ENCODE peak calls at places on chromosomes 5 and 9, in four cellular contexts. One of them, this sample, is unnamed. For H3K4me1, the result is how much of the 10 kb centered on the place peaks cover.

GRCh38 chr5:169009171-169009570 is 291.8 kb downstream of the SLIT3 start:
- DNase-seq in hepatocyte: no peak
- DNase-seq in IMR-90: no peak
- DNase-seq in fibroblast of lung: no peak
- DNase-seq in this sample: no peak

GRCh38 chr5:113382736-113383135 is 52.1 kb downstream of the TSSK1B start:
- DNase-seq in hepatocyte: no peak
- DNase-seq in IMR-90: no peak
- DNase-seq in fibroblast of lung: no peak
- DNase-seq in this sample: peak

GRCh38 chr9:88388203-88388885 is at the start of gene SPIN1:
- DNase-seq in hepatocyte: peak
- DNase-seq in IMR-90: peak
- DNase-seq in fibroblast of lung: peak
- DNase-seq in this sample: peak

GRCh38 chr5:127757576-127757975 is 54.4 kb downstream of the CCDC192 start:
- DNase-seq in hepatocyte: peak
- DNase-seq in IMR-90: peak
- DNase-seq in fibroblast of lung: peak
- DNase-seq in this sample: peak

GRCh38 chr9:102867488-102867887 is 127.6 kb upstream of the CYLC2 start:
- DNase-seq in hepatocyte: peak
- DNase-seq in IMR-90: no peak
- DNase-seq in fibroblast of lung: no peak
- DNase-seq in this sample: peak

GRCh38 chr5:150139334-150139733 is 16.3 kb downstream of the PDGFRB start:
- DNase-seq in hepatocyte: no peak
- DNase-seq in IMR-90: peak
- DNase-seq in fibroblast of lung: peak
- DNase-seq in this sample: no peak

GRCh38 chr5:98424681-98425454 is 348.6 kb upstream of the RGMB start:
- DNase-seq in hepatocyte: no peak
- DNase-seq in IMR-90: peak
- DNase-seq in fibroblast of lung: peak
- DNase-seq in this sample: no peak

GRCh38 chr5:133670336-133670735 is 58.0 kb upstream of the FSTL4 start:
- DNase-seq in hepatocyte: no peak
- DNase-seq in IMR-90: no peak
- DNase-seq in fibroblast of lung: no peak
- DNase-seq in this sample: no peak

GRCh38 chr5:139698461-139699146 is 50.5 kb downstream of the CXXC5 start:
- DNase-seq in hepatocyte: peak
- DNase-seq in IMR-90: peak
- DNase-seq in fibroblast of lung: peak
- DNase-seq in this sample: no peak

GRCh38 chr9:136725612-136726011 is 13.2 kb downstream of the DIPK1B start:
- DNase-seq in hepatocyte: peak
- DNase-seq in IMR-90: peak
- DNase-seq in fibroblast of lung: no peak
- DNase-seq in this sample: peak

GRCh38 chr5:75716715-75717081 is 539 bp downstream of the POC5 start:
- DNase-seq in hepatocyte: no peak
- DNase-seq in IMR-90: no peak
- DNase-seq in fibroblast of lung: no peak
- DNase-seq in this sample: no peak

GRCh38 chr9:127943746-127944145 is 6.1 kb upstream of the DPM2 start:
- DNase-seq in hepatocyte: peak
- DNase-seq in IMR-90: peak
- DNase-seq in fibroblast of lung: peak
- DNase-seq in this sample: no peak

GRCh38 chr5:97745817-97746216 is 562.8 kb upstream of the RIOK2 start:
- DNase-seq in hepatocyte: no peak
- DNase-seq in IMR-90: peak
- DNase-seq in fibroblast of lung: no peak
- DNase-seq in this sample: no peak

GRCh38 chr5:95727764-95728191 is 3.4 kb upstream of the RHOBTB3 start:
- DNase-seq in hepatocyte: peak
- DNase-seq in IMR-90: no peak
- DNase-seq in fibroblast of lung: peak
- DNase-seq in this sample: peak
- H3K27ac ChIP-seq in hepatocyte: peak
- H3K27ac ChIP-seq in IMR-90: peak
- H3K27ac ChIP-seq in fibroblast of lung: no peak
- H3K27ac ChIP-seq in this sample: no peak

GRCh38 chr5:158832736-158833135 is 267.0 kb downstream of the EBF1 start:
- DNase-seq in hepatocyte: no peak
- DNase-seq in IMR-90: no peak
- DNase-seq in fibroblast of lung: no peak
- DNase-seq in this sample: no peak
- H3K4me1 ChIP-seq in hepatocyte: under half
- H3K4me1 ChIP-seq in IMR-90: under half
- H3K4me1 ChIP-seq in fibroblast of lung: under half
- H3K4me1 ChIP-seq in this sample: under half

GRCh38 chr5:110265199-110265598 is 461.3 kb downstream of the TMEM232 start:
- DNase-seq in hepatocyte: no peak
- DNase-seq in IMR-90: no peak
- DNase-seq in fibroblast of lung: no peak
- DNase-seq in this sample: no peak
- TF ChIP-seq CTCF in hepatocyte: no peak
- TF ChIP-seq CTCF in IMR-90: no peak
- TF ChIP-seq CTCF in fibroblast of lung: no peak
- TF ChIP-seq CTCF in this sample: no peak

DNA sequence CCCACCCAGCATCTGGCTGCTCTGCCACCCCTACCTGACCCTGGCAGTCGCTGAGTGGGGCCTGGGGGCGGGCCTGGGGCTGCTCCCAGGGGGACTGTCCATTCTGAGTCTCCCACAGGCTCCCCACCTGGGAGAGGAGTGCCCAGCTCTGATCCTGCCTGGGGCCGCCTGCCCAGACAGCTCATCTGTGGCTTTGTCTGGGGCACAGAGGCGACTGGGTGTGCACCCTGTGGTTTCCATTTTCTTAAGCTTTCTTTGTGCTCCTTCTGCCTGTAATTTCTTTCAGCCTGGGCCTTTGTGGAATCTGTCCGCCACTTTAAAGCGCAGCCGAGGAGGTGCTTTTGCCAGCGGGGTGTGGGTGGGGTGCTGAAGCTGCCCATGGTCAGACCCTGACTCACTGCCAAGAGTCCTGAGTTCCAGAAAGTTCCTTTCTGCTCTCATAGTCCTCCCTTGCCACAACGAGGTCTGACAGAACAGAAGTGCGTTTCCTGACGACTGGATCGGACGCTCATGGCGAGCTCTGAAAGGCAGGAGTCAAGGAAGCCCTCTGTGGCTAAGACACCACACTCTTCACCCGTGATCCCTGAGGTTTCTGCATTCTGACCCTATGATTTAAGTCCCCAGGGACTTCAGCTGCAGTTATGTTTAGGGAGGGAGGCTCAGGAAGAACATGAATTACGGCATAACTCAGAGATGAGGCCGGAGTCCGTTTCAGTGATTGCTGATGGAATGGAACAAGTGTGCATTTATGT is 225.0 kb downstream of the FANCC start:
- DNase-seq in hepatocyte: no peak
- DNase-seq in IMR-90: peak
- DNase-seq in fibroblast of lung: peak
- DNase-seq in this sample: peak
- H3K27ac ChIP-seq in hepatocyte: peak
- H3K27ac ChIP-seq in IMR-90: no peak
- H3K27ac ChIP-seq in fibroblast of lung: peak
- H3K27ac ChIP-seq in this sample: peak

This sample was measured in foreskin keratinocyte.